ENCODE peak calls at places on chromosome 4, in eight cellular contexts. I is psoas muscle, Q is endodermal cell, R is ovary, Y is A549, A is heart right ventricle, C is aorta, U is H9. X is an unnamed sample. For H3K4me1, the result is how much of the 10 kb centered on the place peaks cover.

GRCh38 chr4:36709986-36710385 is 428.6 kb downstream of the DTHD1 start:
- DNase-seq in I (no peak), Q (no peak), R (no peak), Y (no peak), A (no peak), C (no peak), U (no peak), X (no peak)

GRCh38 chr4:22874334-22874912 is 181.7 kb downstream of the GBA3 start:
- DNase-seq in I (no peak), Q (no peak), R (no peak), Y (no peak), A (no peak), C (no peak), U (no peak), X (no peak)

GRCh38 chr4:117971406-117971805 is 62.9 kb upstream of the NDST3 start:
- DNase-seq in I (no peak), Q (no peak), R (no peak), Y (no peak), A (no peak), C (no peak), U (no peak), X (no peak)

GRCh38 chr4:41214158-41215146 is at the start of gene APBB2:
- DNase-seq in I (peak), Q (peak), R (peak), Y (peak), A (peak), C (peak), U (peak), X (peak)

GRCh38 chr4:152983774-152984411 is 47.8 kb downstream of the FHDC1 start:
- DNase-seq in I (no peak), Q (peak), R (no peak), Y (no peak), A (no peak), C (no peak), U (peak), X (no peak)

GRCh38 chr4:13535708-13536361 is 8.5 kb downstream of the NKX3-2 start:
- DNase-seq in I (no peak), Q (peak), R (no peak), Y (no peak), A (no peak), C (no peak), U (no peak), X (no peak)

GRCh38 chr4:143017210-143017609 is 167.5 kb upstream of the USP38 start:
- DNase-seq in I (no peak), Q (no peak), R (no peak), Y (no peak), A (no peak), C (no peak), U (no peak), X (no peak)

GRCh38 chr4:169398294-169398693 is 127.5 kb upstream of the SH3RF1 start:
- DNase-seq in I (no peak), Q (no peak), R (no peak), Y (no peak), A (no peak), C (no peak), U (no peak), X (no peak)

GRCh38 chr4:113094327-113094726 is 44.9 kb downstream of the ANK2 start:
- DNase-seq in I (no peak), Q (no peak), R (no peak), Y (no peak), A (no peak), C (no peak), U (no peak), X (no peak)
- H3K4me1 ChIP-seq in I (under half), Q (under half), R (under half), Y (under half), A (under half), C (under half), U (under half), X (under half)

DNA sequence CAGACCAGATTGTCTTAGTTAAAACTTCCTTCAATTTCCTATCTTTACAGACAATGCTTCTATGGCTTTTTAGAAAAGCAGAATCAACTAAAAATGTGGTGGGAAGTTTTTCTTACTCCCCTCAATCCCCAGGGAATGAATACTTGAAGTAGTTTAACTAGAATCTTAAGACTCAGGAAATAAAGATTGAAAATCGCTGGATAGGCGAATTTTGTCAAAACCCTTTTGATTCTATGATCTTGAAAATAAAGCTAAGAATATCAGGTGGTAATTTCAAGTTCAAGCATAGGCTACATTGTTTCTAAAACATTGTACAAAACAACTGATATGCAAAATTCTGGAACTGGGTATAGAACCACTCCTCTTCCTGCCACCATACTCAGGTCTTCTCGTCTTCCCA is 276.5 kb upstream of the GK2 start:
- DNase-seq in I (no peak), Q (no peak), R (no peak), Y (no peak), A (no peak), C (no peak), U (no peak), X (no peak)
- H3K4me1 ChIP-seq in I (under half), Q (under half), R (under half), Y (under half), A (under half), C (under half), U (under half), X (under half)

DNA sequence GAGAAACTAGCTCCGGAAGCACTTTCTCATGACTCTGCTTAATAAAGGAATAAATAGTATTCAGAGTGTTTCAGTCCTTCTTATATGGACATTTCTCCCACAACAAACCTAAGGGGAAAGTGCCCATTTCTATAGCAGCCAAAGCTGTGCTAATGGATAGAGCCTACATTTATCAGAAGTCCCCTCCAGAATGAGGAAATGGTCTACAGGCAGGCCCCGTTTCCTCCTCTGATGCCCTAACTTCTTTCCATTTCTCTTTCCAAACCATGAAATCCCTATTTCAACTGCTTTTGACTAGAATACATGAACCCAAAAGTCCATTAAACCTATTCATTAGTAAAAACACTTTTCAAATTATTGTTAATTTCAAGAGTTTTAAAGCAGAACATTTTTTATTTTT is 4.5 kb downstream of the ACSL1 start:
- DNase-seq in I (no peak), Q (no peak), R (no peak), Y (no peak), A (no peak), C (no peak), U (no peak), X (no peak)
- H3K4me1 ChIP-seq in I (half or more), Q (under half), R (under half), Y (under half), A (half or more), C (under half), U (under half), X (under half)

GRCh38 chr4:173761938-173762337 is 231.9 kb upstream of the HAND2 start:
- DNase-seq in I (no peak), Q (no peak), R (no peak), Y (no peak), A (no peak), C (no peak), U (no peak), X (no peak)
- H3K4me1 ChIP-seq in I (under half), Q (under half), R (under half), Y (under half), A (under half), C (under half), U (under half), X (under half)

DNA sequence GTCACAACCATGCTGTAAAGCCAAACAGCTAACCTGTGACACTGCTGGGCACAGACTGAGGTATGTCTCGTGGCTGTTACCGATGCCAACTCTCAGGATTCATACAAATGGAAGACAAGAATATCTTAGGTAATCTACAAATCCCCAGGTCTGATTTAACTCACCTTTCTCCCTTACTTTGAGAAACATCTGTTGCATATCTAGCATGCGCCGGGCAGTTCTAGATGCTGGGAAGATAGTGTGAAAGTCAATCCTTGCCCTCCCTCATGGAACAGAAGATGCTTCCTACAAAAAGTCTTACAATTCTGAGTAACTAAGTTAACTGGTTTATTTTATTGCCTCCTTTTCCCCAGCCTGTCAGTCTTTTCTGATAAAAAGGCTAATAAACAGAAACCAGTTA is 212.2 kb upstream of the FAT1 start:
- DNase-seq in I (no peak), Q (no peak), R (no peak), Y (no peak), A (no peak), C (no peak), U (no peak), X (no peak)
- H3K4me1 ChIP-seq in I (under half), Q (under half), R (under half), Y (under half), A (under half), C (under half), U (under half), X (under half)

GRCh38 chr4:76212851-76213414 is 691 bp downstream of the SCARB2 start:
- DNase-seq in I (no peak), Q (no peak), R (no peak), Y (peak), A (no peak), C (no peak), U (no peak), X (no peak)
- H3K4me1 ChIP-seq in I (half or more), Q (under half), R (under half), Y (under half), A (half or more), C (under half), U (under half), X (half or more)

DNA sequence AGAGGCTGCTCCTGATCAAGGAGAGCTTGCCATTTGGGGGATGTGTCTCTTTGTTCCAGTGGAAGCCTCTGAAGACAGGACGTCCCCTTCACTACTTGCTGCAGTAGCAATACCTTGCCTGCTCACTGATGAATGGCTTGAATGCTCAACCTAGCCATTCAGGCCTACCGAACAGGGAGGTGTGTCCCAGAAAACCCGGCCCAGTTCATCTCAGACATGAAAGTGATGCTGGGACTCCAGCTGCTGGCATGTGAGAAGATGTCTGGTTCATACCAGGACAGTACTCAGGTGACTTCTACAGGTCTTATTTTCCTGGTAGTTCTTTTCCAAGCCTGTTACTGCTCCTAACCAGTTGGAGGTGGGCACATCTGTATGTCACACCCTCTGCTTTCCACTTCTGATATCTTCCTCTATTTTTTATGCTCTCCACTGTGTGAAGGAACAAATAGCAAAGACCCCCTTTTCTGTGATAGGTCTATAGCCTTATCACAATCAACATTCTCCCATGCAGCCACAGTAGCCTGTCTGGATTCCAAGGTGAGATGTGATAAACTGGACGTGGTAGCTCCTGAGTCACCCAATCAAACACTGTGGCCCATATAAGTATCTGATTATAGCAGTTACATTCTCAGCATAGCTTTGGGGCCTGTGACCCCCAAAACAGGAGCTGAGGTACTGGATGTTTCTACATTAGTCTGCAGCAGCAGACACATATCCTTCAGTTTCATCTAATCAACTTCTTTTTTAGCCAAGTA is 172.5 kb upstream of the IGFBP7 start:
- DNase-seq in I (no peak), Q (no peak), R (no peak), Y (no peak), A (no peak), C (no peak), U (no peak), X (no peak)
- H3K4me1 ChIP-seq in I (under half), Q (under half), R (under half), Y (under half), A (under half), C (under half), U (under half), X (under half)

DNA sequence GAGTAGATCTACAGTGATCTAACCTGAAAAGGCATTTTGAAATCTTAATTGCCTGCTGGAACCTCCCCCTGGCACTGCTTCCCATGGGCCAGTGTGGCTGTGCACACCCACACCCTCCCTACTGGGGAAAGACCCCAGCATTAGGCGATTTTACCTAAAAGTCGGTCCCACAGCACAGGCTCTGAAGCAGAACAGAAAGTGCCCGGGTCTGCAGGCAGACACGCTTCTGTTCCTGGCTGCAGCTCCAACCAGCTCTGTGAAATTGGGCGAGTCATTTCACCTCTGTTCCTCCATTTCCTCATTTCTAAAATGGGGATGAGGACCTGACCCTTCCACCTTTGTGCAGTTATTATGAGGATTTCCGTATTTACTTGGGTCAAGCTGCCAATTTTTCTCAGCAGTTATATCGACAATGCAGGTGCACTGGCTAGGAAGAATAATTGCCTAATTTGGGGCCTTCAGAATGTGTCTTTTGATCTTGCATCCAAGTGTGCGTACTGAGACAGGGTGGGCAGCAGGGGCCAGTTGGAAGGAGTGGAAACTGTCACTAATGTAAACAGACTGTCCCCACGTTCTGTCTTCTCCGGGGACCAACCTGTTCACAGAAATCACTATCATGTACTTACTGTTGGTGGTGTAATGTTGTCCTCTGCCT is 7.1 kb downstream of the KLF3 start:
- DNase-seq in I (no peak), Q (peak), R (no peak), Y (no peak), A (no peak), C (no peak), U (no peak), X (no peak)
- H3K4me1 ChIP-seq in I (half or more), Q (under half), R (under half), Y (half or more), A (half or more), C (under half), U (under half), X (half or more)

GRCh38 chr4:140684314-140684713 is 71.9 kb downstream of the TBC1D9 start:
- DNase-seq in I (no peak), Q (no peak), R (no peak), Y (no peak), A (no peak), C (no peak), U (no peak), X (no peak)
- H3K4me1 ChIP-seq in I (under half), Q (under half), R (under half), Y (under half), A (under half), C (under half), U (under half), X (under half)